ENCODE peak calls at places on chromosomes 5 and 9, in six cellular contexts. G is HCT116, V is cardiac muscle cell, U is astrocyte, Q is stomach, M is lung. D is an unnamed sample.

GRCh38 chr5:56412601-56413379 is 179.7 kb upstream of the ANKRD55 start:
- DNase-seq in G (no peak), V (no peak), U (no peak), Q (peak; percentile 41), M (no peak), D (no peak)

GRCh38 chr5:68265347-68265746 is 49.8 kb downstream of the PIK3R1 start:
- DNase-seq in G (no peak), V (no peak), U (no peak), Q (no peak), M (no peak), D (no peak)

GRCh38 chr5:42571626-42571960 is 148.4 kb downstream of the GHR start:
- DNase-seq in G (no peak), V (no peak), U (no peak), Q (no peak), M (no peak), D (no peak)

GRCh38 chr9:74748966-74749365 is 138.8 kb downstream of the TRPM6 start:
- DNase-seq in G (no peak), V (no peak), U (no peak), Q (no peak), M (no peak), D (no peak)

GRCh38 chr5:122371511-122372151 is 59.6 kb downstream of the SNCAIP start:
- DNase-seq in G (no peak), V (no peak), U (no peak), Q (no peak), M (no peak), D (no peak)

GRCh38 chr9:29691758-29692407 is 2118.6 kb upstream of the C9orf72 start:
- DNase-seq in G (peak; percentile 23), V (peak; percentile 69), U (no peak), Q (no peak), M (no peak), D (no peak)

GRCh38 chr9:70924905-70925547 is 196.4 kb downstream of the TRPM3 start:
- DNase-seq in G (peak; percentile 48), V (peak; percentile 74), U (peak; percentile 80), Q (peak; percentile 40), M (peak; percentile 36), D (no peak)

GRCh38 chr9:77455312-77455927 is 192.7 kb downstream of the GNA14 start:
- DNase-seq in G (peak; percentile 56), V (no peak), U (no peak), Q (peak; percentile 41), M (no peak), D (no peak)

GRCh38 chr5:113692466-113693204 is 179.1 kb downstream of the YTHDC2 start:
- DNase-seq in G (no peak), V (peak; percentile 30), U (no peak), Q (no peak), M (no peak), D (no peak)

GRCh38 chr5:15995206-15996052 is 184.2 kb downstream of the MARCHF11 start:
- DNase-seq in G (no peak), V (peak; percentile 54), U (peak; percentile 21), Q (no peak), M (no peak), D (no peak)

GRCh38 chr5:177510567-177511053 is 984 bp upstream of the DOK3 start:
- DNase-seq in G (no peak), V (no peak), U (no peak), Q (no peak), M (peak; percentile 65), D (no peak)

GRCh38 chr9:33468215-33468730 is 5.5 kb downstream of the NOL6 start:
- DNase-seq in G (no peak), V (no peak), U (no peak), Q (no peak), M (no peak), D (no peak)

GRCh38 chr5:109939109-109939682 is 249.5 kb downstream of the MAN2A1 start:
- DNase-seq in G (no peak), V (no peak), U (peak; percentile 68), Q (no peak), M (no peak), D (no peak)

GRCh38 chr5:146877178-146877681 is 1.3 kb downstream of the PPP2R2B start:
- DNase-seq in G (no peak), V (peak; percentile 16), U (no peak), Q (no peak), M (no peak), D (no peak)

GRCh38 chr5:74530316-74530917 is 110.1 kb downstream of the ENC1 start:
- DNase-seq in G (no peak), V (no peak), U (peak; percentile 27), Q (no peak), M (no peak), D (no peak)

GRCh38 chr5:74538206-74538661 is 102.3 kb downstream of the ENC1 start:
- DNase-seq in G (no peak), V (no peak), U (no peak), Q (no peak), M (peak; percentile 61), D (peak; percentile 27)

GRCh38 chr5:74539986-74540385 is 100.5 kb downstream of the ENC1 start:
- DNase-seq in G (no peak), V (no peak), U (no peak), Q (peak; percentile 37), M (no peak), D (no peak)

GRCh38 chr5:74536658-74537057 is 103.9 kb downstream of the ENC1 start:
- DNase-seq in G (no peak), V (no peak), U (no peak), Q (no peak), M (no peak), D (no peak)

DNA sequence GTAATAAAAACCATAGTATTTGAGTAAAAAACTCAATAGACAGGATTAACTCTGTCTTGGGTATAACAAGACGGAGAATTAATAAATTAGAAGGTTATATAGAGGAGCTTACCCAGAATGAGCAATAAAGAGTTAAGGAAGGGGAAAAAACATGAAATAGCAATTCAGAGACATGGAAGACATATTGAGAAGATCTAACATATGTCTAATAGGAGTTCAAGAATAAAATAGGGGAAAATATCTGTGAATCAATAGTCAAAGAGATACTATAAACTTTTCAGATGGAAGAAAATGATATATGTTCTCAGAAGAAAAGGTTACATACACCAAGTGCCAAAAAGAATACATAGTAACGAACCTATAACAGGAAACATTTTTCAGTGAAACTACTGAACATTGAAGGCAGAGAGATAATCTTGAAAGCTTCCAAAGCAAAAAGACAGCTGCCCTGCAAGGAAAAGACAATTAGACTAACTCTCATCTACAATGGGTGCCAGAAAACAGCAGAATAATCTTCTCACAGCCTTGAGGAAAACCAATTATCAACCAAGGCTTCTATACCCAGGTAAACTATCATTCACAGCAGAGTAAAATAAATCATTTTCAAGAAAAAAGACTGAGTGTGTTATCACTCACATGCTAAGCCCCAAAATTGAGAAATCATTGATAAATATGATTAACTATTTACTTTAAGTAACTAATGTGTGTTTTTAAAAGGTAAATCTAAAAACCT is 106.0 kb downstream of the ENC1 start:
- DNase-seq in G (no peak), V (no peak), U (no peak), Q (no peak), M (no peak), D (no peak)
- H3K9me3 ChIP-seq in G (peaks cover 8% of the 10 kb centered on the region), V (no peaks in the 10 kb centered on the region), U (peaks cover 5% of the 10 kb centered on the region), Q (no peaks in the 10 kb centered on the region), M (no peaks in the 10 kb centered on the region), D (no peaks in the 10 kb centered on the region)

DNA sequence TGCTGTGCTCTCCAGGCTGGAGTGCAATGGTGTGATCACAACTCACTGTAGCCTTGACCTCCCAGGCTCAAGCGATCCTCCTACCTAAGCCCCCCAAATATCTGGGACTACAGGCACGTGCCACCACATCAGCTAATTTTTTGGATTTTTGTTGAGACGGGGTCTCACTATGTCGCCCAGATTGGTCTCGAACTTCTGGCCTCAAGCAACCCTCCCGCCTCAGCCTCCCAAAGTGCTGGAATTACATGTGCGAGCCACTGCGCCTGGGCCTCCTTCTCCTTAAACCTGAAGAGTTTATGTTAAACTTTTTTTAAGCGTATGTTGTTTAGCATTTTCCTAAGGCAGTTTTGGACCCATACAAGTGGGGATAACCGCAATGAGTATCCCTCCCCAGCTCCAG is 30.8 kb upstream of the SUSD3 start:
- DNase-seq in G (no peak), V (no peak), U (no peak), Q (no peak), M (no peak), D (no peak)
- H3K4me3 ChIP-seq in G (no peak overlapping the region), V (no peak overlapping the region), U (no peak overlapping the region), Q (no peak overlapping the region), M (no peak overlapping the region), D (no peak overlapping the region)

GRCh38 chr5:141399555-141400258 is 2.0 kb downstream of the PCDHGB5 start:
- DNase-seq in G (no peak), V (no peak), U (no peak), Q (no peak), M (no peak), D (no peak)

GRCh38 chr5:141398608-141399007 is 861 bp downstream of the PCDHGB5 start:
- DNase-seq in G (no peak), V (no peak), U (no peak), Q (no peak), M (no peak), D (no peak)

GRCh38 chr5:141403387-141403786 is 809 bp downstream of the PCDHGA9 start:
- DNase-seq in G (no peak), V (no peak), U (no peak), Q (no peak), M (no peak), D (no peak)

DNA sequence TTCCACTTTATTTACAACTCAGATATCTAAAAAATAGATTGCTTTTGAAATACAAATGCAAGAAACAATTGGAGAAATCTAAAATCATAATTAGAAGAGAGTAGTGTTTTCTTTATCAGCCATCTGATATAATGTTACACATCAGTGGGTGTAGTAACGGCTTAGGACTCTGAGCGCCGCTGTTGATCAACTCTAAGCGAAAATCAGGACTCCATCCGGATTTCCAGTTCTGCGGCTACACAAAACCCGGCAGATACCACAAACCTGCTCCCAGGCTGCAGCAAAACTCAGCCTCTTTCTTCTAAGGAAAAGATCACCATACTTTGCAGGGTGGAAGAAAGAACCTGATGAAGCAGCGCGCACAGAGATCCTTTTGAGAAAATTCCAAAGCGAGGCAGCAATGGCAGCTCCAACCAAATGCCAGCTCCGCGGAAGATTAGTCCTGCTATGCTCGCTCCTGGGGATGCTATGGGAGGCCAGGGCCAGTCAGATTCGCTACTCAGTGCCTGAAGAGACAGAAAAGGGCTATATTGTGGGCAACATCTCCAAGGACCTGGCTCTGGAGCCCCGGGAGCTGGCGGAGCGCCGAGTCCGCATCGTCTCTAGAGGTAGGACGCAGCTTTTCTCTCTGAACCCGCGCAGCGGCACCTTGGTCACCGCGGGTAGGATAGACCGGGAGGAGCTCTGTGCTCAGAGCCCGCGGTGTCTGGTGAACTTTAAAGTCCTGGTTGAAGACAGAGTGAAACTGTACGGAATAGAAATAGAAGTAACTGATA is at the start of gene PCDHGA9:
- DNase-seq in G (peak; percentile 7), V (no peak), U (no peak), Q (no peak), M (no peak), D (no peak)
- H3K9me3 ChIP-seq in G (no peaks in the 10 kb centered on the region), V (no peaks in the 10 kb centered on the region), U (peaks cover 46% of the 10 kb centered on the region), Q (peaks cover 51% of the 10 kb centered on the region), M (peaks cover 47% of the 10 kb centered on the region), D (peaks cover 44% of the 10 kb centered on the region)

GRCh38 chr5:5139358-5140050 is 626 bp upstream of the ADAMTS16 start:
- DNase-seq in G (no peak), V (peak; percentile 32), U (no peak), Q (no peak), M (no peak), D (no peak)
- H3K4me3 ChIP-seq in G (no peak overlapping the region), V (peak overlapping the region; percentile 35), U (peak overlapping the region; percentile 62), Q (peak overlapping the region; percentile 34), M (peak overlapping the region; percentile 3), D (peak overlapping the region; percentile 54)

GRCh38 chr5:179227196-179227577 is 118.1 kb downstream of the ADAMTS2 start:
- DNase-seq in G (no peak), V (no peak), U (no peak), Q (no peak), M (no peak), D (no peak)
- H3K9me3 ChIP-seq in G (no peaks in the 10 kb centered on the region), V (no peaks in the 10 kb centered on the region), U (no peaks in the 10 kb centered on the region), Q (no peaks in the 10 kb centered on the region), M (peaks cover 19% of the 10 kb centered on the region), D (no peaks in the 10 kb centered on the region)